ENCODE peak calls at places on chromosomes 2 and 18, in six cellular contexts. F, Y, O, I, Q and A are unnamed samples.

GRCh38 chr2:64819774-64820688 is 166.3 kb upstream of the SERTAD2 start:
- DNase-seq in O (no peak), I (no peak), F (no peak), Y (peak), Q (no peak), A (no peak)

GRCh38 chr2:43692428-43692994 is 16.3 kb upstream of the C1GALT1C1L start:
- DNase-seq in I (no peak), Y (no peak), O (no peak), Q (no peak), F (no peak), A (no peak)

GRCh38 chr2:169012812-169013627 is 18.1 kb downstream of the ABCB11 start:
- DNase-seq in I (no peak), Q (no peak), Y (no peak), F (peak), O (no peak), A (no peak)

GRCh38 chr2:51165534-51166260 is 133.8 kb upstream of the NRXN1 start:
- DNase-seq in F (no peak), O (no peak), I (no peak), Q (no peak), Y (no peak), A (no peak)

GRCh38 chr2:128665113-128665512 is 346.4 kb upstream of the HS6ST1 start:
- DNase-seq in I (no peak), Y (no peak), O (no peak), Q (no peak), F (no peak), A (no peak)

GRCh38 chr2:119352357-119352756 is 14.3 kb downstream of the C2orf76 start:
- DNase-seq in I (peak), O (no peak), F (no peak), Q (no peak), Y (peak), A (no peak)

GRCh38 chr2:61822255-61822654 is 31.6 kb downstream of the FAM161A start:
- DNase-seq in O (no peak), Y (no peak), I (no peak), F (no peak), Q (no peak), A (no peak)

GRCh38 chr2:1914541-1915165 is 170.3 kb upstream of the PXDN start:
- DNase-seq in Y (no peak), O (no peak), Q (no peak), F (no peak), I (no peak), A (no peak)

GRCh38 chr2:36625304-36625703 is 27.3 kb upstream of the FEZ2 start:
- DNase-seq in Y (no peak), Q (no peak), O (no peak), F (no peak), I (no peak), A (no peak)

GRCh38 chr18:79825913-79826312 is 28.2 kb downstream of the KCNG2 start:
- DNase-seq in F (no peak), Y (no peak), I (no peak), O (peak), Q (no peak), A (no peak)

GRCh38 chr18:58785171-58785805 is 79.4 kb upstream of the ZNF532 start:
- DNase-seq in Y (no peak), Q (no peak), F (peak), I (peak), O (no peak), A (no peak)

GRCh38 chr18:8517276-8517675 is 92.0 kb upstream of the RAB12 start:
- DNase-seq in F (no peak), I (no peak), O (no peak), Q (no peak), Y (no peak), A (no peak)

GRCh38 chr18:8706981-8707940 is 1.9 kb downstream of the MTCL1 start:
- DNase-seq in Q (no peak), Y (no peak), F (peak), I (no peak), O (peak), A (no peak)

GRCh38 chr2:205806126-205806905 is 124.0 kb downstream of the NRP2 start:
- DNase-seq in I (no peak), O (no peak), F (no peak), Y (no peak), Q (peak), A (no peak)

GRCh38 chr2:18552351-18553077 is 7.9 kb downstream of the RDH14 start:
- DNase-seq in I (no peak), F (peak), O (no peak), Q (no peak), Y (no peak), A (no peak)
- TF ChIP-seq EZH2 in I (no peak), F (no peak), O (no peak), Q (no peak), Y (no peak), A (no peak)

GRCh38 chr2:18949871-18950597 is 360.7 kb upstream of the NT5C1B start:
- DNase-seq in Q (no peak), F (no peak), O (no peak), I (no peak), Y (no peak), A (no peak)
- TF ChIP-seq POLR2AphosphoS5 in Q (no peak), F (no peak), O (no peak), I (no peak), Y (no peak), A (no peak)

GRCh38 chr2:136863468-136863867 is 98.1 kb downstream of the THSD7B start:
- DNase-seq in Q (no peak), I (no peak), F (no peak), O (no peak), Y (no peak), A (no peak)
- H3K9ac ChIP-seq in Q (no peak), I (no peak), F (no peak), O (no peak), Y (no peak), A (no peak)

DNA sequence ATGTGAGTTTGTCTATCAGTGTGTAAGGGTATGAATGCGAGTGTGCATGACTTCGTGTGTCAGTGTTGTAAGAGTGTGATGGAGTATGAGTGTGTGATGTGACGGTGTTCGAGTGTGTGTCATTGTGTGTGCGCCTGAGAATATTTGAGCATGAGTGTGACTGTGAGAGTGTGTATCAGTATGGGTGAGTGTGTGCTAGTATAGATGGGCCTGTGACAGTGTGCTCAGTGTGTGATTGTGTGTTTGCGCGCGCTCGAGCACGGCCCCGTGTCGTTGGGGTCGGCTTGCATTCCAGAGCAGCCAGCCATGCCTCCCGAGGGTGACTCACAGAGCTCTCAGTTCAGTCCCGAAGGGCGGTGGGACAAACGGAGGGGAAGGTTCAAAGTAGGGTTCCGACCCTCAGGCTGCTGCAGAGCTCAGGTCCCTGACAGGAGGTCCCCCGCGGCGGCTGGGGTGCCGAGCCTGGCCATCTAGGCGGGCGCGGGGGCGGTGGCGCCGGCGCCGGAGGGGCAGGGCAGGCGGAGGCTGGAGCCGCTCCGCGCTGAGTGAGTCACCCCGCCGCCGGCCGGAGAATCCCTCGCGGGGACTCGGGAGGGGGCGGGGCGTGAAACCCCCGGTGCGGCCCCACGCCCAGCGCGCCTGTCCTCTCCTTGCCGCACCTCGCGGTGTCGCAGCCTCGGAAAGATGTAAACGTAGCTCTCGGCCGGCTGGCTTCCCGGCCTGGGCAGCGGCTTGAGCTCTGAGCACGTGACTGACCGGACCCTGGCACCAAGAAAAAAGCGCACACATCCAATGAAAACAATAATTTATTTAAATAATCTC is 3.8 kb downstream of the DLX2 start:
- DNase-seq in Y (no peak), O (peak), Q (peak), F (peak), I (no peak), A (no peak)
- TF ChIP-seq EZH2 in Y (no peak), O (peak), Q (peak), F (no peak), I (no peak), A (no peak)

DNA sequence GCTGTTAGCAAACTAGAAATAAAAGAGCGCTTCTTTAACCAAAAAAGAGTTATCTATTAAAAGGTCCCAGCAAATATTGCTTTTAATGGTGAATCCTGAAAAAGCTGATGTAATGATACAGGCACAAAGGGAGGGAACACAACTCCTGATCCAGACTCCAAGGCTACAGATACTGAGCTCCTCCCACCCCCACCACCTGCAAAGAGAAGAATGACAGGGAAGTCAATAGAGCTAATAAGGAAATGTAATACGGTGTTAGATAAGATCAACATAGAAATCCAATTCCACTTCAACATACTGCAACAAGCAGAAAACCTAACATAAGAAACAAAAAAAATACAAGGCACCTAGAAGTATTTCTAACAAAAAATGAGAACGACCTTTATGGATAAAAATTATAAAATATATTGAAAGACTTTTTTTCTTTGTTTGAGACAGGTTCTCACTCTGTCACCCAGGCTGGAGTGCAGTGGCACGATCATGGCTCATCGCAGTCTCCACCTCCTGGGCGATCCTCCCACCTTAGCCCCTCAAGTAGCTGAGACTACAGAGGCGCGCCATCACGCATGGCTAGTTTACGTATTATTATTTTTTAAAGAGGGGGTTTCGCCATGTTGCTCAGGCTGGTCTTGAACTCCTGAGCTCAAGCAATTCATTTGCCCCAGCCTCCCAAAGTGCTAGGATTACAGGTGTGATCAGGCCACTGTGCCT is 192.2 kb downstream of the HDAC4 start:
- DNase-seq in O (no peak), F (no peak), Y (no peak), Q (peak), I (no peak), A (no peak)
- TF ChIP-seq POLR2AphosphoS5 in O (no peak), F (no peak), Y (no peak), Q (no peak), I (no peak), A (no peak)

GRCh38 chr2:32948266-32948665 is 1.5 kb downstream of the LTBP1 start:
- DNase-seq in I (no peak), F (no peak), O (no peak), Y (no peak), Q (no peak), A (no peak)
- H3K9ac ChIP-seq in I (no peak), F (peak), O (no peak), Y (no peak), Q (no peak), A (no peak)

GRCh38 chr18:22169011-22169888 is at the start of gene GATA6:
- DNase-seq in O (peak), F (peak), I (peak), Q (peak), Y (no peak), A (no peak)
- TF ChIP-seq EZH2 in O (no peak), F (no peak), I (no peak), Q (no peak), Y (no peak), A (peak)